ENCODE peak calls at places on chromosomes 12 and 14, in five cellular contexts. One of them, this sample, is unnamed.

GRCh38 chr12:6538420-6539275 is 4.3 kb downstream of the GAPDH start:
- DNase-seq in ELF-1: peak
- DNase-seq in left lung: no peak
- DNase-seq in sigmoid colon: peak
- DNase-seq in HEK293T: peak
- DNase-seq in this sample: no peak

GRCh38 chr14:100879782-100880181 is 23.7 kb downstream of the RTL1 start:
- DNase-seq in HEK293T: no peak
- DNase-seq in sigmoid colon: no peak
- DNase-seq in left lung: peak
- DNase-seq in ELF-1: no peak
- DNase-seq in this sample: no peak

GRCh38 chr14:105154476-105154871 is 14.1 kb downstream of the JAG2 start:
- DNase-seq in sigmoid colon: no peak
- DNase-seq in left lung: peak
- DNase-seq in ELF-1: no peak
- DNase-seq in HEK293T: no peak
- DNase-seq in this sample: no peak

GRCh38 chr14:49139593-49139992 is 446.6 kb downstream of the RPS29 start:
- DNase-seq in HEK293T: no peak
- DNase-seq in left lung: no peak
- DNase-seq in sigmoid colon: no peak
- DNase-seq in ELF-1: no peak
- DNase-seq in this sample: no peak

GRCh38 chr14:37263656-37264236 is 66.0 kb downstream of the MIPOL1 start:
- DNase-seq in HEK293T: no peak
- DNase-seq in ELF-1: no peak
- DNase-seq in sigmoid colon: no peak
- DNase-seq in left lung: no peak
- DNase-seq in this sample: no peak

GRCh38 chr12:106135075-106135474 is 3.7 kb downstream of the NUAK1 start:
- DNase-seq in ELF-1: no peak
- DNase-seq in left lung: no peak
- DNase-seq in HEK293T: no peak
- DNase-seq in sigmoid colon: no peak
- DNase-seq in this sample: peak

GRCh38 chr14:70094106-70094505 is 94.6 kb downstream of the SLC8A3 start:
- DNase-seq in sigmoid colon: no peak
- DNase-seq in HEK293T: no peak
- DNase-seq in left lung: no peak
- DNase-seq in ELF-1: no peak
- DNase-seq in this sample: no peak

GRCh38 chr12:129615001-129615400 is 288.8 kb downstream of the TMEM132D start:
- DNase-seq in sigmoid colon: no peak
- DNase-seq in HEK293T: no peak
- DNase-seq in left lung: no peak
- DNase-seq in ELF-1: no peak
- DNase-seq in this sample: no peak

This sample was measured in AG08395.